ENCODE peak calls at places on chromosomes 3 and 15, in four cellular contexts. One of them, this sample, is unnamed.
A peak's percentile ranks its signal among the peaks of the same experiment; 100 is the strongest.

GRCh38 chr15:25717116-25717755 is 145.9 kb downstream of the ATP10A start:
- DNase-seq in amniotic stem cell: no peak
- DNase-seq in NCI-H1105 treated with DMSO at 0.1 percent for 48 hours: no peak
- DNase-seq in tibial nerve: no peak
- DNase-seq in this sample: no peak

GRCh38 chr3:119498188-119498987 is at the start of gene TIMMDC1:
- DNase-seq in amniotic stem cell: peak; percentile 96
- DNase-seq in NCI-H1105 treated with DMSO at 0.1 percent for 48 hours: peak; percentile 99
- DNase-seq in tibial nerve: peak; percentile 92
- DNase-seq in this sample: peak; percentile 98

GRCh38 chr15:75647370-75648155 is at the start of gene SNX33:
- DNase-seq in NCI-H1105 treated with DMSO at 0.1 percent for 48 hours: peak; percentile 3
- DNase-seq in amniotic stem cell: peak; percentile 72
- DNase-seq in tibial nerve: peak; percentile 63
- DNase-seq in this sample: peak; percentile 93

GRCh38 chr3:44924102-44925084 is 50.0 kb downstream of the TGM4 start:
- DNase-seq in amniotic stem cell: no peak
- DNase-seq in NCI-H1105 treated with DMSO at 0.1 percent for 48 hours: no peak
- DNase-seq in tibial nerve: no peak
- DNase-seq in this sample: no peak

GRCh38 chr3:161818106-161818505 is 321.5 kb downstream of the OTOL1 start:
- DNase-seq in NCI-H1105 treated with DMSO at 0.1 percent for 48 hours: no peak
- DNase-seq in amniotic stem cell: no peak
- DNase-seq in tibial nerve: no peak
- DNase-seq in this sample: no peak

GRCh38 chr3:156867174-156867573 is 41.0 kb downstream of the LEKR1 start:
- DNase-seq in NCI-H1105 treated with DMSO at 0.1 percent for 48 hours: no peak
- DNase-seq in amniotic stem cell: no peak
- DNase-seq in tibial nerve: no peak
- DNase-seq in this sample: no peak

GRCh38 chr3:170322501-170323328 is 34.8 kb upstream of the SKIL start:
- DNase-seq in tibial nerve: no peak
- DNase-seq in NCI-H1105 treated with DMSO at 0.1 percent for 48 hours: no peak
- DNase-seq in amniotic stem cell: no peak
- DNase-seq in this sample: no peak

GRCh38 chr15:63313866-63314265 is 36.5 kb downstream of the APH1B start:
- DNase-seq in NCI-H1105 treated with DMSO at 0.1 percent for 48 hours: no peak
- DNase-seq in amniotic stem cell: no peak
- DNase-seq in tibial nerve: no peak
- DNase-seq in this sample: no peak

GRCh38 chr3:5126586-5126985 is 4.5 kb downstream of the ARL8B start:
- DNase-seq in amniotic stem cell: no peak
- DNase-seq in tibial nerve: no peak
- DNase-seq in NCI-H1105 treated with DMSO at 0.1 percent for 48 hours: no peak
- DNase-seq in this sample: no peak

GRCh38 chr3:50378024-50378423 is 18.7 kb upstream of the TMEM115 start:
- DNase-seq in amniotic stem cell: no peak
- DNase-seq in NCI-H1105 treated with DMSO at 0.1 percent for 48 hours: no peak
- DNase-seq in tibial nerve: no peak
- DNase-seq in this sample: no peak

GRCh38 chr15:31606261-31606669 is 279.6 kb downstream of the KLF13 start:
- DNase-seq in amniotic stem cell: peak; percentile 11
- DNase-seq in NCI-H1105 treated with DMSO at 0.1 percent for 48 hours: no peak
- DNase-seq in tibial nerve: no peak
- DNase-seq in this sample: no peak

GRCh38 chr15:82137261-82137660 is 91.4 kb upstream of the MEX3B start:
- DNase-seq in tibial nerve: no peak
- DNase-seq in NCI-H1105 treated with DMSO at 0.1 percent for 48 hours: no peak
- DNase-seq in amniotic stem cell: no peak
- DNase-seq in this sample: no peak

GRCh38 chr3:108006077-108006675 is 84.7 kb downstream of the CD47 start:
- DNase-seq in tibial nerve: no peak
- DNase-seq in amniotic stem cell: no peak
- DNase-seq in NCI-H1105 treated with DMSO at 0.1 percent for 48 hours: peak; percentile 10
- DNase-seq in this sample: no peak

GRCh38 chr15:93800805-93801204 is 430.6 kb upstream of the MCTP2 start:
- DNase-seq in tibial nerve: no peak
- DNase-seq in NCI-H1105 treated with DMSO at 0.1 percent for 48 hours: no peak
- DNase-seq in amniotic stem cell: no peak
- DNase-seq in this sample: no peak

GRCh38 chr3:47005212-47006144 is 26.0 kb downstream of the NBEAL2 start:
- DNase-seq in NCI-H1105 treated with DMSO at 0.1 percent for 48 hours: no peak
- DNase-seq in amniotic stem cell: no peak
- DNase-seq in tibial nerve: no peak
- DNase-seq in this sample: peak; percentile 63

GRCh38 chr3:10867384-10867783 is 51.4 kb downstream of the SLC6A11 start:
- DNase-seq in tibial nerve: no peak
- DNase-seq in NCI-H1105 treated with DMSO at 0.1 percent for 48 hours: no peak
- DNase-seq in amniotic stem cell: no peak
- DNase-seq in this sample: no peak

GRCh38 chr15:58369261-58369699 is 62.5 kb upstream of the LIPC start:
- DNase-seq in amniotic stem cell: no peak
- DNase-seq in tibial nerve: no peak
- DNase-seq in NCI-H1105 treated with DMSO at 0.1 percent for 48 hours: no peak
- DNase-seq in this sample: no peak

GRCh38 chr3:109806929-109807328 is 469.6 kb upstream of the DPPA4 start:
- DNase-seq in NCI-H1105 treated with DMSO at 0.1 percent for 48 hours: no peak
- DNase-seq in tibial nerve: no peak
- DNase-seq in amniotic stem cell: no peak
- DNase-seq in this sample: no peak

GRCh38 chr3:34012102-34012461 is 213.7 kb downstream of the PDCD6IP start:
- DNase-seq in tibial nerve: no peak
- DNase-seq in amniotic stem cell: peak; percentile 94
- DNase-seq in NCI-H1105 treated with DMSO at 0.1 percent for 48 hours: no peak
- DNase-seq in this sample: no peak

GRCh38 chr3:14725015-14725431 is 50.1 kb downstream of the C3orf20 start:
- DNase-seq in amniotic stem cell: no peak
- DNase-seq in tibial nerve: no peak
- DNase-seq in NCI-H1105 treated with DMSO at 0.1 percent for 48 hours: no peak
- DNase-seq in this sample: peak; percentile 46

GRCh38 chr3:181694805-181695660 is 16.7 kb upstream of the SOX2 start:
- DNase-seq in amniotic stem cell: no peak
- DNase-seq in tibial nerve: peak; percentile 47
- DNase-seq in NCI-H1105 treated with DMSO at 0.1 percent for 48 hours: no peak
- DNase-seq in this sample: peak; percentile 53

GRCh38 chr3:38588995-38589937 is 60.2 kb downstream of the SCN5A start:
- DNase-seq in amniotic stem cell: no peak
- DNase-seq in NCI-H1105 treated with DMSO at 0.1 percent for 48 hours: no peak
- DNase-seq in tibial nerve: no peak
- DNase-seq in this sample: peak; percentile 38

GRCh38 chr15:101047301-101047781 is 128.2 kb downstream of the LRRK1 start:
- DNase-seq in amniotic stem cell: no peak
- DNase-seq in tibial nerve: no peak
- DNase-seq in NCI-H1105 treated with DMSO at 0.1 percent for 48 hours: no peak
- DNase-seq in this sample: peak; percentile 10

GRCh38 chr3:34725774-34726173 is 913.6 kb upstream of the ARPP21 start:
- DNase-seq in tibial nerve: no peak
- DNase-seq in amniotic stem cell: no peak
- DNase-seq in NCI-H1105 treated with DMSO at 0.1 percent for 48 hours: no peak
- DNase-seq in this sample: no peak

GRCh38 chr3:72196377-72196929 is 411.5 kb upstream of the PROK2 start:
- DNase-seq in tibial nerve: no peak
- DNase-seq in NCI-H1105 treated with DMSO at 0.1 percent for 48 hours: no peak
- DNase-seq in amniotic stem cell: no peak
- DNase-seq in this sample: no peak

GRCh38 chr15:101020451-101020850 is 101.3 kb downstream of the LRRK1 start:
- DNase-seq in amniotic stem cell: no peak
- DNase-seq in NCI-H1105 treated with DMSO at 0.1 percent for 48 hours: no peak
- DNase-seq in tibial nerve: no peak
- DNase-seq in this sample: no peak

GRCh38 chr15:76711351-76711827 is 193.8 kb downstream of the SCAPER start:
- DNase-seq in NCI-H1105 treated with DMSO at 0.1 percent for 48 hours: no peak
- DNase-seq in amniotic stem cell: no peak
- DNase-seq in tibial nerve: no peak
- DNase-seq in this sample: no peak

GRCh38 chr3:191627064-191627463 is 166.1 kb downstream of the PYDC2 start:
- DNase-seq in NCI-H1105 treated with DMSO at 0.1 percent for 48 hours: no peak
- DNase-seq in tibial nerve: no peak
- DNase-seq in amniotic stem cell: no peak
- DNase-seq in this sample: no peak

GRCh38 chr3:71602256-71602655 is 18.7 kb upstream of the FOXP1 start:
- DNase-seq in NCI-H1105 treated with DMSO at 0.1 percent for 48 hours: no peak
- DNase-seq in amniotic stem cell: no peak
- DNase-seq in tibial nerve: no peak
- DNase-seq in this sample: no peak

GRCh38 chr3:46580675-46581074 is 14.6 kb upstream of the LRRC2 start:
- DNase-seq in tibial nerve: no peak
- DNase-seq in amniotic stem cell: no peak
- DNase-seq in NCI-H1105 treated with DMSO at 0.1 percent for 48 hours: no peak
- DNase-seq in this sample: no peak

This sample was measured in tibial artery.